ENCODE peak calls at places on chromosomes 5 and 9, in ten cellular contexts. G is NCI-H1105; Y is endothelial cell; U is activated CD4-positive, alpha-beta T cell treated with anti-CD3 and anti-CD28 coated beads, Interleukin-2, amount 50 U/mL, for 48 hours; V is PC-9; R is HEK293T; W is LoVo; B is NCI-H2029 treated with DMSO at 0.1 percent for 48 hours; P is NCI-H446 treated with DMSO at 0.1 percent for 48 hours; F is keratinocyte. T is an unnamed sample.

GRCh38 chr9:137828527-137829259 is 48.9 kb upstream of the CACNA1B start:
- DNase-seq in W (no peak), R (peak), B (no peak), Y (peak), U (no peak), F (no peak), P (no peak), G (no peak), V (peak), T (no peak)

GRCh38 chr5:92372766-92373165 is 989.6 kb upstream of the ARRDC3 start:
- DNase-seq in P (no peak), G (no peak), V (no peak), W (peak), F (no peak), U (no peak), Y (no peak), R (no peak), B (no peak), T (no peak)

GRCh38 chr9:93085676-93086075 is 10.3 kb upstream of the CARD19 start:
- DNase-seq in V (no peak), B (no peak), R (no peak), Y (no peak), G (no peak), U (no peak), P (no peak), W (no peak), F (no peak), T (no peak)

GRCh38 chr5:11012295-11012694 is 251.3 kb upstream of the DAP start:
- DNase-seq in Y (no peak), U (no peak), F (no peak), W (no peak), B (no peak), P (no peak), G (no peak), V (no peak), R (no peak), T (no peak)

GRCh38 chr5:33299621-33300208 is 141.1 kb upstream of the TARS1 start:
- DNase-seq in B (no peak), W (no peak), U (no peak), R (peak), P (no peak), F (no peak), V (peak), Y (peak), G (no peak), T (no peak)

GRCh38 chr5:88544616-88545150 is 276.0 kb upstream of the TMEM161B start:
- DNase-seq in F (no peak), Y (no peak), P (no peak), U (no peak), V (no peak), G (no peak), W (no peak), B (no peak), R (no peak), T (no peak)

GRCh38 chr9:13904746-13905145 is 409.2 kb downstream of the NFIB start:
- DNase-seq in P (no peak), R (no peak), U (no peak), W (no peak), G (no peak), B (no peak), V (no peak), F (no peak), Y (no peak), T (no peak)

GRCh38 chr5:71471193-71471592 is 15.7 kb downstream of the BDP1 start:
- DNase-seq in P (no peak), F (peak), Y (no peak), R (no peak), W (no peak), U (no peak), V (no peak), B (no peak), G (no peak), T (no peak)

GRCh38 chr5:173178369-173178910 is 34.1 kb downstream of the BNIP1 start:
- DNase-seq in R (no peak), P (no peak), V (no peak), G (no peak), F (no peak), Y (no peak), W (no peak), B (no peak), U (peak), T (no peak)

GRCh38 chr9:71048271-71048670 is 73.2 kb downstream of the TRPM3 start:
- DNase-seq in U (no peak), R (no peak), Y (no peak), G (no peak), W (no peak), B (no peak), P (no peak), F (no peak), V (no peak), T (no peak)

GRCh38 chr9:124284237-124284831 is 26.6 kb downstream of the NEK6 start:
- DNase-seq in B (no peak), V (no peak), U (no peak), F (no peak), Y (no peak), G (no peak), R (no peak), W (no peak), P (no peak), T (no peak)

GRCh38 chr9:69946800-69947437 is 96.7 kb upstream of the MAMDC2 start:
- DNase-seq in B (no peak), G (no peak), Y (no peak), R (no peak), F (peak), W (peak), P (no peak), U (no peak), V (peak), T (no peak)

GRCh38 chr5:96110289-96110688 is 148.6 kb upstream of the ELL2 start:
- DNase-seq in W (no peak), U (no peak), R (no peak), V (no peak), G (no peak), P (no peak), B (no peak), F (no peak), Y (no peak), T (no peak)

GRCh38 chr9:3087697-3088096 is 243.8 kb upstream of the PUM3 start:
- DNase-seq in B (no peak), V (no peak), U (no peak), G (no peak), Y (no peak), F (no peak), W (no peak), P (no peak), R (no peak), T (no peak)

GRCh38 chr9:104900871-104901270 is 27.1 kb downstream of the ABCA1 start:
- DNase-seq in V (no peak), B (no peak), Y (no peak), U (no peak), W (no peak), F (no peak), R (no peak), G (no peak), P (no peak), T (no peak)

T was measured in BE2C.